ENCODE peak calls at places on chromosome 22, in five cellular contexts. D is GM12892; R is anterior cingulate cortex; V is M059J; H is effector memory CD8-positive, alpha-beta T cell. Y is an unnamed sample.

GRCh38 chr22:28021998-28022660 is 103.1 kb upstream of the PITPNB start:
- DNase-seq in D (no peak), R (no peak), V (no peak), H (no peak), Y (no peak)

GRCh38 chr22:29702931-29703594 is 16.7 kb upstream of the CABP7 start:
- DNase-seq in D (no peak), R (no peak), V (no peak), H (no peak), Y (no peak)

GRCh38 chr22:49134076-49134475 is 693.6 kb downstream of the BRD1 start:
- DNase-seq in D (no peak), R (no peak), V (no peak), H (no peak), Y (no peak)

GRCh38 chr22:34804588-34804987 is 261.4 kb upstream of the ISX start:
- DNase-seq in D (no peak), R (no peak), V (peak; percentile 27), H (no peak), Y (no peak)

GRCh38 chr22:32318361-32318760 is 39.3 kb upstream of the RFPL3 start:
- DNase-seq in D (no peak), R (no peak), V (no peak), H (no peak), Y (peak; percentile 0)

GRCh38 chr22:21942407-21942895 is 10.2 kb downstream of the PPM1F start:
- DNase-seq in D (no peak), R (no peak), V (peak; percentile 83), H (no peak), Y (no peak)

GRCh38 chr22:20953668-20954500 is 13.2 kb upstream of the AIFM3 start:
- DNase-seq in D (no peak), R (no peak), V (no peak), H (no peak), Y (no peak)

GRCh38 chr22:29985912-29986311 is 94.4 kb upstream of the HORMAD2 start:
- DNase-seq in D (no peak), R (no peak), V (no peak), H (no peak), Y (no peak)

GRCh38 chr22:45240810-45241631 is at the start of gene KIAA0930:
- DNase-seq in D (peak; percentile 87), R (peak; percentile 74), V (peak; percentile 31), H (peak; percentile 80), Y (peak; percentile 70)

GRCh38 chr22:24327827-24328226 is 57.2 kb downstream of the SPECC1L start:
- DNase-seq in D (no peak), R (no peak), V (no peak), H (no peak), Y (no peak)

GRCh38 chr22:29456211-29456671 is 17.9 kb downstream of the RFPL1 start:
- DNase-seq in D (no peak), R (no peak), V (no peak), H (no peak), Y (no peak)

GRCh38 chr22:46738961-46739870 is 1.2 kb upstream of the CERK start:
- DNase-seq in D (no peak), R (no peak), V (peak; percentile 85), H (peak; percentile 70), Y (peak; percentile 69)

GRCh38 chr22:44107341-44107740 is 73.4 kb upstream of the PARVG start:
- DNase-seq in D (no peak), R (no peak), V (no peak), H (no peak), Y (no peak)

GRCh38 chr22:46693634-46694422 is 44.2 kb downstream of the CERK start:
- DNase-seq in D (no peak), R (no peak), V (no peak), H (no peak), Y (no peak)

GRCh38 chr22:40939202-40939601 is 12.0 kb upstream of the RBX1 start:
- DNase-seq in D (no peak), R (no peak), V (no peak), H (no peak), Y (no peak)

GRCh38 chr22:45164217-45165123 is 745 bp downstream of the NUP50 start:
- DNase-seq in D (peak; percentile 50), R (no peak), V (peak; percentile 5), H (no peak), Y (no peak)

GRCh38 chr22:38754247-38755154 is 1.3 kb downstream of the SUN2 start:
- DNase-seq in D (no peak), R (no peak), V (no peak), H (no peak), Y (no peak)

GRCh38 chr22:28951969-28952521 is 68.7 kb downstream of the ZNRF3 start:
- DNase-seq in D (no peak), R (no peak), V (peak; percentile 25), H (no peak), Y (no peak)

GRCh38 chr22:27628891-27629631 is 172.5 kb downstream of the MN1 start:
- DNase-seq in D (no peak), R (no peak), V (no peak), H (no peak), Y (no peak)

GRCh38 chr22:36767035-36767775 is 8.7 kb downstream of the IFT27 start:
- DNase-seq in D (no peak), R (no peak), V (no peak), H (no peak), Y (no peak)

GRCh38 chr22:22811016-22812009 is 76.3 kb upstream of the IGLL5 start:
- DNase-seq in D (no peak), R (no peak), V (no peak), H (no peak), Y (no peak)

GRCh38 chr22:23401111-23401909 is 178.8 kb downstream of the IGLL1 start:
- DNase-seq in D (no peak), R (no peak), V (peak; percentile 88), H (no peak), Y (no peak)

GRCh38 chr22:50398698-50399648 is 55.8 kb downstream of the PPP6R2 start:
- DNase-seq in D (no peak), R (no peak), V (no peak), H (no peak), Y (no peak)

GRCh38 chr22:40196628-40197027 is 18.9 kb downstream of the TNRC6B start:
- DNase-seq in D (peak; percentile 29), R (no peak), V (peak; percentile 93), H (no peak), Y (no peak)

GRCh38 chr22:17655289-17655688 is 16.7 kb downstream of the BCL2L13 start:
- DNase-seq in D (no peak), R (no peak), V (no peak), H (no peak), Y (no peak)

GRCh38 chr22:46861968-46862367 is 99.5 kb downstream of the TBC1D22A start:
- DNase-seq in D (no peak), R (no peak), V (no peak), H (no peak), Y (no peak)

GRCh38 chr22:19069451-19069850 is 52.8 kb downstream of the DGCR2 start:
- DNase-seq in D (no peak), R (no peak), V (no peak), H (no peak), Y (no peak)

Y was measured in central memory CD8-positive, alpha-beta T cell.